ENCODE peak calls at places on chromosomes 7 and 10, in five cellular contexts. S, X, A, H and K are unnamed samples.

GRCh38 chr10:127186846-127187245 is 9.5 kb downstream of the INSYN2A start:
- DNase-seq in A (no peak), X (no peak), S (no peak), H (no peak), K (no peak)

GRCh38 chr7:47953822-47954221 is 5.6 kb upstream of the PKD1L1 start:
- DNase-seq in A (no peak), S (no peak), X (no peak), H (no peak), K (no peak)

GRCh38 chr10:46516660-46517416 is 39.6 kb downstream of the GPRIN2 start:
- DNase-seq in X (peak), A (no peak), H (no peak), S (no peak), K (no peak)

GRCh38 chr7:127158659-127159058 is 94.1 kb downstream of the GRM8 start:
- DNase-seq in S (peak), H (no peak), X (no peak), A (no peak), K (no peak)

GRCh38 chr10:70752571-70752970 is 32.6 kb downstream of the TBATA start:
- DNase-seq in A (no peak), H (no peak), S (no peak), X (no peak), K (no peak)

GRCh38 chr7:159117366-159118219 is 27.1 kb downstream of the VIPR2 start:
- DNase-seq in S (no peak), A (no peak), H (no peak), X (no peak), K (no peak)

GRCh38 chr10:94397549-94398370 is 4.6 kb upstream of the TBC1D12 start:
- DNase-seq in A (no peak), S (no peak), X (peak), H (no peak), K (no peak)

GRCh38 chr10:79628988-79629954 is 18.5 kb downstream of the SFTPA1 start:
- DNase-seq in X (no peak), A (no peak), H (no peak), S (no peak), K (no peak)

GRCh38 chr10:61760943-61761824 is 98.5 kb downstream of the CABCOCO1 start:
- DNase-seq in A (no peak), H (no peak), X (peak), S (no peak), K (no peak)

GRCh38 chr10:132298038-132298935 is 9.5 kb downstream of the STK32C start:
- DNase-seq in A (no peak), X (no peak), H (no peak), S (no peak), K (no peak)

GRCh38 chr7:2529161-2530075 is 9.8 kb downstream of the LFNG start:
- DNase-seq in H (no peak), S (peak), A (peak), X (peak), K (no peak)

GRCh38 chr10:79331226-79331625 is 16.0 kb upstream of the PPIF start:
- DNase-seq in A (no peak), H (no peak), S (no peak), X (no peak), K (no peak)

GRCh38 chr7:158055726-158056510 is 531.7 kb downstream of the PTPRN2 start:
- DNase-seq in S (no peak), X (no peak), H (no peak), A (no peak), K (no peak)

GRCh38 chr10:130479906-130480305 is 343.7 kb downstream of the GLRX3 start:
- DNase-seq in A (no peak), S (no peak), X (no peak), H (no peak), K (no peak)

GRCh38 chr7:5701085-5701914 is 80.2 kb downstream of the RNF216 start:
- DNase-seq in H (no peak), A (no peak), X (no peak), S (peak), K (no peak)

GRCh38 chr7:101891124-101891523 is 73.7 kb downstream of the CUX1 start:
- DNase-seq in X (no peak), H (no peak), S (no peak), A (no peak), K (no peak)

GRCh38 chr10:70664702-70665195 is 7.6 kb upstream of the ADAMTS14 start:
- DNase-seq in X (peak), A (no peak), S (no peak), H (peak), K (no peak)

GRCh38 chr7:88092676-88092999 is 127.2 kb downstream of the SRI start:
- DNase-seq in A (no peak), H (no peak), X (no peak), S (no peak), K (no peak)

GRCh38 chr10:86953747-86954680 is 3.4 kb downstream of the MMRN2 start:
- DNase-seq in A (no peak), H (peak), X (no peak), S (no peak), K (no peak)

GRCh38 chr10:75201793-75202307 is 8.7 kb upstream of the VDAC2 start:
- DNase-seq in X (no peak), A (no peak), H (no peak), S (no peak), K (no peak)